ENCODE peak calls at places on chromosomes 11 and 22, in four cellular contexts. D is HCT116, X is right atrium auricular region, K is fibroblast of lung. E is an unnamed sample.

GRCh38 chr22:39381009-39381755 is 18.4 kb upstream of the TAB1 start:
- DNase-seq in D (no peak), X (no peak), K (no peak), E (no peak)

GRCh38 chr11:34512810-34513673 is 552 bp downstream of the ELF5 start:
- DNase-seq in D (peak), X (no peak), K (peak), E (peak)

GRCh38 chr22:44249376-44250147 is 63.2 kb downstream of the SHISAL1 start:
- DNase-seq in D (no peak), X (peak), K (no peak), E (no peak)

GRCh38 chr22:20963201-20964052 is 3.6 kb upstream of the AIFM3 start:
- DNase-seq in D (no peak), X (no peak), K (no peak), E (no peak)

GRCh38 chr11:45161252-45162063 is 15.0 kb downstream of the PRDM11 start:
- DNase-seq in D (no peak), X (no peak), K (no peak), E (no peak)

GRCh38 chr11:111913031-111913861 is 712 bp downstream of the HSPB2 start:
- DNase-seq in D (no peak), X (no peak), K (no peak), E (no peak)

GRCh38 chr11:72338741-72339140 is 94.8 kb upstream of the PHOX2A start:
- DNase-seq in D (no peak), X (no peak), K (peak), E (no peak)

GRCh38 chr22:19629331-19629719 is 85.0 kb upstream of the SEPTIN5 start:
- DNase-seq in D (no peak), X (no peak), K (no peak), E (no peak)

GRCh38 chr11:75598900-75599299 is 36.8 kb downstream of the SERPINH1 start:
- DNase-seq in D (no peak), X (no peak), K (no peak), E (no peak)

GRCh38 chr11:12706531-12707499 is 32.6 kb downstream of the TEAD1 start:
- DNase-seq in D (no peak), X (no peak), K (peak), E (no peak)

GRCh38 chr11:72234920-72235319 is 9.1 kb downstream of the PHOX2A start:
- DNase-seq in D (no peak), X (no peak), K (no peak), E (no peak)

GRCh38 chr11:808427-809286 is 1.1 kb upstream of the RPLP2 start:
- DNase-seq in D (no peak), X (peak), K (no peak), E (no peak)

GRCh38 chr11:14622241-14622954 is 21.2 kb upstream of the PDE3B start:
- DNase-seq in D (no peak), X (no peak), K (peak), E (no peak)

GRCh38 chr11:47248664-47249377 is at the start of gene ACP2:
- DNase-seq in D (peak), X (peak), K (peak), E (peak)
- TF ChIP-seq CTCF in D (peak), X (no peak), K (peak), E (peak)

DNA sequence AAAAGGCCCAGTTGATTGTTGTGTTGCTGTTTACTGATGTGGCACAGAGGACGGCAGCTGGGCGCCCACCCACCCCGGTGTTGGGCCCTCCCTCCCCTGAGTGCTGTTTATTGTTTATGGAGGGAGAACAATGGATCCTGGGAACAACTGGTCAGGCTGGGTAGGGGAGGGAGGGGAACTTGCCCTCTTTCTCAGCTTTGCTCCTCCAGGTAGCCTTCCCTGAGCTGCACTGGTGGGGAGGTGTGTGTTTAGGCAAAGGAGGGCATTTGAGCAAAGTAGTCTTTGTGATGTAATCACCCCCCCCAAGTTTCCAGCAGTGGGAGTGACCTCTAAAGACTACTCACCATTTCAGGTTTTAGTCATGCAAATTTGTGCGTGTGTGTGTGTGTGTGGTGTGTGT is 1035.3 kb downstream of the NTM start:
- DNase-seq in D (no peak), X (no peak), K (no peak), E (no peak)
- H3K4me3 ChIP-seq in D (no peak), X (no peak), K (no peak), E (no peak)

DNA sequence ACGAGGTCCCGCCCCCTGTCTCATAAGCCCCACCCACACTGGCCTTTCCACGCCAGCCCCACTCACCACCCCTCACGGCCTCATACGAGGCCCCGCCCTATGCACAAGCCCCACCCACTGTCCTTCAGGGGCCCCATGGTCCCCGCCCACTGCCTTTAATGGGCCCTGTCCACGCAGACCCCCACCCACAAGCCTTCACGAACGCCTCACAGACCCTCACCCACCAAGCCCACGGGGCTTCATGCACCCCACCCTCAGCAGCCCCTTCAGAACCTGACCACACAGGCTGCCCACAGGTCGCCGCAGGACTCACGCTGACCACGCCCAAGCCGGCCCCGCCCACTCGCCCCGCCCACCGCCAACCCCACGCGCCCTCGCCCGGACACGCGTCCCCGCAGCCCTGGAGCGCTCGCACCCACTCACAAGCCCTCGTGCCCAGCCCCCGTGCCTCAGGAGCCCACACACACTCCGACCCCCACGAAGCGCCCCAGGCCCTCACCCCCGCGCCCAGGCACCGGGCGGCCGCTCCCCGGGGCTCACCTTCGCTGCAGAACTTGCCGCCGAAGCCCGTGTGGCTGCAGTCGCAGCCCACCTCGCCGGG is 10.5 kb downstream of the NRXN2 start:
- DNase-seq in D (no peak), X (no peak), K (no peak), E (no peak)
- TF ChIP-seq CTCF in D (no peak), X (no peak), K (no peak), E (no peak)

GRCh38 chr11:61972112-61972795 is 4.8 kb upstream of the FTH1 start:
- DNase-seq in D (no peak), X (no peak), K (no peak), E (no peak)

GRCh38 chr11:61969391-61969758 is 1.9 kb upstream of the FTH1 start:
- DNase-seq in D (no peak), X (no peak), K (no peak), E (no peak)

GRCh38 chr11:61969838-61970452 is 2.5 kb upstream of the FTH1 start:
- DNase-seq in D (no peak), X (no peak), K (peak), E (no peak)

GRCh38 chr11:61972796-61973602 is 5.6 kb upstream of the FTH1 start:
- DNase-seq in D (no peak), X (no peak), K (peak), E (no peak)

GRCh38 chr11:61971177-61972111 is 4.0 kb upstream of the FTH1 start:
- DNase-seq in D (peak), X (peak), K (peak), E (peak)
- H3K4me3 ChIP-seq in D (peak), X (no peak), K (no peak), E (no peak)

DNA sequence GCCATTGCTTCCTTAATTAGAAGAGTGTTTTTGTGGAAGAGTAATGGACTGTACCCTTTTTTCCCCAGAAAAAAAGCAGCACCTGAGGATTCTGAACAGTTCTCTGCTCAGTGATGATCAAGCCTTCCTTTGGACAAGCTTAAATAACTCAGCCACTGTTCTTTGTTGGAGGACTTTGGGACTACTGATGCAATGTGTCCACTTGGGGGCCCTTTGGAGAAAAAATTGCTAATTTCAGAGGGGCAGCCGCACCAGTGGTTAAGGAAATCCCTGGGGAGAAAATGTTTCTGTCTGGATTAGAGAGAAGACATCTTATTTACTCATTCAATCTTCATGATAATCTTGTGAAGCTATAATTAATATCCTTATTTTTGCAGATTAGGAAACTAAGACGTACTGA is 5.3 kb upstream of the KMT2A start:
- DNase-seq in D (no peak), X (no peak), K (no peak), E (no peak)
- TF ChIP-seq CTCF in D (no peak), X (no peak), K (peak), E (peak)

GRCh38 chr22:17794726-17795125 is 20.5 kb upstream of the BID start:
- DNase-seq in D (no peak), X (no peak), K (no peak), E (no peak)

GRCh38 chr22:17795143-17795542 is 20.9 kb upstream of the BID start:
- DNase-seq in D (no peak), X (no peak), K (no peak), E (no peak)

GRCh38 chr22:17792289-17792688 is 18.0 kb upstream of the BID start:
- DNase-seq in D (no peak), X (no peak), K (no peak), E (no peak)

GRCh38 chr22:17791196-17791595 is 16.9 kb upstream of the BID start:
- DNase-seq in D (no peak), X (no peak), K (no peak), E (no peak)

DNA sequence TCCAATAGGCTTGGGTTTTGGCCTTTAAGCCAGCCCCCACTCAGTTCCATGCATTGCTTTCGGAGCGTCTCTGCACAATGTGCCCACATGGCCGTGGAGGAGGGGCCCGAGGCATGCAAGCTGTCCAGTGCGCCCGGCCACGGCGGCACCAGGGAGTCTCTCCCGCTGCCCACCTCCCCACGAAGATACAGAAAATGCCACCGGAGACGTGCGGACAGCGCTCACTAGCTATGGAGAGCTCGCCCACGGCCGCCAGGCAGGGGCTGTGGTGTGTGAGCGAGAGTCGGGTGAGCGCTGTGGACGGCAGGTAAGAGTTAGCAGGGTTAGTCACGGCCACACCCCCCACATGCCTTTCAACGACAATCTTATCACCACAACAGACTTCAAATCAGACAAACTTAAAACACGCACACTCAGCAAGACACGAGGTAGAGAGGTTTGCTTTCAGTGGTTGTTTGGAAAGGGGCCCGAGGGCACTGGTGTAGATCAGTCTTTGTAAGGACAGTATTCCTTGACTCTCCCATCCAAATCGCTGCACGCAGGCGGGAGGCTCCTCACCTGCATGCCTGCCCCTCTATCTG is 18.7 kb upstream of the BID start:
- DNase-seq in D (no peak), X (no peak), K (no peak), E (no peak)
- H3K4me3 ChIP-seq in D (no peak), X (no peak), K (no peak), E (no peak)

GRCh38 chr11:64882243-64882642 is 3.8 kb upstream of the EHD1 start:
- DNase-seq in D (no peak), X (no peak), K (no peak), E (no peak)
- TF ChIP-seq CTCF in D (no peak), X (no peak), K (no peak), E (no peak)

GRCh38 chr11:132719684-132720083 is 812.6 kb downstream of the OPCML start:
- DNase-seq in D (no peak), X (no peak), K (no peak), E (no peak)
- H3K4me3 ChIP-seq in D (no peak), X (no peak), K (no peak), E (no peak)

DNA sequence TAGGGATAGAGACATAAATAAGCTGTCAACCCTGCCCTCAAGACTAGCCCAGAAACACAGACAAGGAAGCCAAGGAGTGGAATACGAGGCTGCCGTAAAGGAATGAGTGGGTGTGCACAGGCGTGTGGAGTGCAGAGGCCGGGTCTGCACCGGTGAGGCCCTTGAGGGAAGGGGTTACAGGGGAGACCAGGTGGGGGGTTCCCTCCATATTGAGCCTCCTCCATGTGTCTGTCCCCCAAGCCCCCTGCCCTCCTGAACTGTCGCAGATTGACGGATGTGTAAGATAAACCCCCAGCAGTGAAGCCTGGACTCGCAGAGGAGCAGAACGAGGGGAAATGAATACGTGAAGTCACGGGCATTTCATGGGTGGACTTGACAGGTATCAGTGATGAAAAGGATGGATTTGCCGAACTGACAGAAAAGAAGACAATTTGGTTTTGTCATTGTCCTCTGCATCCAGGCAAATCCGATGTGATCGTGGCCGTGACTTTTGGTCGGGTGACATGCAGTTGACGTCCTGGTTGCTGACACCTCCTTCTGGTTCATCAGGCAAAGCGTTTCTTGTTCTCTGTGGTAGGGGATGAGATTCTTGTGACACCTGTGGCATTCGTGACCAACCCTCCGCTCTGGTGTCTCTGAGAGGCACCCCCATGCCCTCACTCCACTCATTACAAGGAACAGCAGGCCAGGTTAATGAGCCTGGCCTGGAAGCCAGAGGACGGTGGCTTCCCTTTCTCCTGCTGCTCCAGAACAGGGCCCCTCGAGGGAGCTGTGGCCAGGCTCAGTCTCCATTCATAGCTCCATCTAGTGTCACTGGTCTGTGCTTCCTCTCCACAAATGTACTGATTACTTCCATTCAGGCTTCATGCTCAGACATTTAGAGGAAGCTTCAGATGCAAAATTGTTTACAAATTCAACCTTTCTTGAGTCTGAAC is 223.1 kb upstream of the B3GAT1 start:
- DNase-seq in D (no peak), X (no peak), K (no peak), E (no peak)
- TF ChIP-seq CTCF in D (peak), X (no peak), K (no peak), E (no peak)

DNA sequence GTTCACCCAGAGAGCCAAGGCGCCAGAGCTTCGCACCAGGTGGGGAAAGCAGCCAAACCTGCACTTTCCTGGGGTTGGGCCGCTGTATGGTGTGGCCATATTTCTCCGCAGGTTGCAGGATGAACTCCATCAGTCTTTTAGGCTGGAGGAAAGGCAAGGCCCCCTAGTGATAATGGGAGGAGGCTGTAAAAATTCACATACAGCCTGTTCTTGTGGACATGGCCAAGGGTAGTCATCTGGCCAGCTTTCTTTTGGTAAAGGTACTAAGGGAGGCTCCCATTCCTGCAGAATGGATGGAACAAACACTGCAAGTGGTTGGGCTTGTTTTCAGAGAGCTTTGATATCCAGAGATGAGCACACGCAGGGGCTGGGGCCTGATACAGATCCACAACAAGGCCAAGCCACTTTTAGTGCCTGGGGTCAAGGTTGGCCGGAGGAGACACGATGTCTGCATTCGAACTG is 29.6 kb downstream of the C22orf31 start:
- DNase-seq in D (no peak), X (no peak), K (no peak), E (no peak)
- H3K4me3 ChIP-seq in D (peak), X (no peak), K (peak), E (peak)

E was measured in HFF-Myc.